ENCODE peak calls at places on chromosome 7, in four cellular contexts. I is H1, G is GM12878, K is SK-N-SH. N is an unnamed sample.

GRCh38 chr7:33722383-33723096 is 182.8 kb upstream of the BMPER start:
- DNase-seq in I (no peak), K (peak), G (no peak), N (no peak)

GRCh38 chr7:105219771-105220160 is 169.0 kb downstream of the SRPK2 start:
- DNase-seq in I (no peak), G (no peak), K (no peak), N (no peak)

GRCh38 chr7:136134503-136134902 is 157.3 kb upstream of the MTPN start:
- DNase-seq in I (no peak), K (no peak), G (no peak), N (no peak)

GRCh38 chr7:142880886-142881505 is 4.5 kb downstream of the TRPV6 start:
- DNase-seq in G (no peak), K (peak), I (peak), N (peak)

GRCh38 chr7:135368416-135369186 is 135.0 kb downstream of the STRA8 start:
- DNase-seq in K (no peak), I (no peak), G (no peak), N (no peak)

GRCh38 chr7:23261843-23262452 is 15.4 kb downstream of the GPNMB start:
- DNase-seq in G (no peak), I (peak), K (peak), N (peak)

GRCh38 chr7:68955656-68956055 is 642.6 kb upstream of the AUTS2 start:
- DNase-seq in K (no peak), I (no peak), G (no peak), N (no peak)

GRCh38 chr7:134899729-134900128 is 86.6 kb upstream of the AGBL3 start:
- DNase-seq in K (no peak), G (no peak), I (no peak), N (no peak)

GRCh38 chr7:135930565-135931423 is 46.4 kb downstream of the MTPN start:
- DNase-seq in I (no peak), G (no peak), K (peak), N (no peak)

DNA sequence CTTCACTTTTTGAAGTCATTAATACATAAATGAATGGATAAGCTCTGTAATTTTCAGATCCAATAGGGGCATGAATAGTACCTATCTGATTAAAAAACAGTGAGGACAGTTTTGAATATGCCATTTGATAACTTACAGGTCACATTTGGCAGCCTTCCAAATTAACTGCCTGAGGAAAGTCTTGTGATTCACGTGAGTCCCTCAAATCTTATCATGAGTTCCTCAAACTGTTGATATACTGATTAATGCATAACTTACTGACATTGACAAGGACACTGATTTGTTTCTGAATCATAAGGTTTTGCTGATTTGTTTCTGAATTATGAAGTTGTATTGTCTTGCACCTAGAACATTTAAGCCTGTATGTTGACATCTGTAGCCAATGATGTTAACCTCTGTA is 55.1 kb downstream of the ANKMY2 start:
- DNase-seq in I (no peak), G (no peak), K (no peak), N (no peak)
- TF ChIP-seq NRF1 in I (no peak), G (no peak), K (no peak), N (no peak)

GRCh38 chr7:55348502-55348901 is 16.6 kb upstream of the LANCL2 start:
- DNase-seq in I (no peak), G (no peak), K (no peak), N (no peak)
- TF ChIP-seq GABPA in I (no peak), G (no peak), K (no peak), N (no peak)

DNA sequence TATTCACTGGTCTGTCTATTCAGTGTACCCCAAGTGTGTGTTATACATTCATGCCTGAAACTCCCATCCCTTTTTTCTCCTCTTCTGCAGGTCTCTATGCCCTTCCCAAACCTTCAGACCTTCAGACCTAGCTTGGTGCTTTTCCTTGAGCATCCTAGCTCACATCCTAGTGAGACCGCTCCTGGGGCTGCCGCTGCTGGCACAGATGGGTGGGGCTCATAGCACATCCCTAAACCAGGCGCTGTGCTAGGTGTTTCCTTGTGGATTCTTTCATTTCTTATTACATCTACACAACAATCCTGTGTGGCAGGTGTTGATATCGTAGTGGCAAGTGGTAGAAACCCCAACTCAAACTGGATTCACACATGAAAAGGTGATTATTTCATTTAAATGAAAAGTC is 43.2 kb downstream of the PRR15 start:
- DNase-seq in K (no peak), I (no peak), G (no peak), N (no peak)
- TF ChIP-seq NRF1 in K (no peak), I (no peak), G (no peak), N (no peak)

DNA sequence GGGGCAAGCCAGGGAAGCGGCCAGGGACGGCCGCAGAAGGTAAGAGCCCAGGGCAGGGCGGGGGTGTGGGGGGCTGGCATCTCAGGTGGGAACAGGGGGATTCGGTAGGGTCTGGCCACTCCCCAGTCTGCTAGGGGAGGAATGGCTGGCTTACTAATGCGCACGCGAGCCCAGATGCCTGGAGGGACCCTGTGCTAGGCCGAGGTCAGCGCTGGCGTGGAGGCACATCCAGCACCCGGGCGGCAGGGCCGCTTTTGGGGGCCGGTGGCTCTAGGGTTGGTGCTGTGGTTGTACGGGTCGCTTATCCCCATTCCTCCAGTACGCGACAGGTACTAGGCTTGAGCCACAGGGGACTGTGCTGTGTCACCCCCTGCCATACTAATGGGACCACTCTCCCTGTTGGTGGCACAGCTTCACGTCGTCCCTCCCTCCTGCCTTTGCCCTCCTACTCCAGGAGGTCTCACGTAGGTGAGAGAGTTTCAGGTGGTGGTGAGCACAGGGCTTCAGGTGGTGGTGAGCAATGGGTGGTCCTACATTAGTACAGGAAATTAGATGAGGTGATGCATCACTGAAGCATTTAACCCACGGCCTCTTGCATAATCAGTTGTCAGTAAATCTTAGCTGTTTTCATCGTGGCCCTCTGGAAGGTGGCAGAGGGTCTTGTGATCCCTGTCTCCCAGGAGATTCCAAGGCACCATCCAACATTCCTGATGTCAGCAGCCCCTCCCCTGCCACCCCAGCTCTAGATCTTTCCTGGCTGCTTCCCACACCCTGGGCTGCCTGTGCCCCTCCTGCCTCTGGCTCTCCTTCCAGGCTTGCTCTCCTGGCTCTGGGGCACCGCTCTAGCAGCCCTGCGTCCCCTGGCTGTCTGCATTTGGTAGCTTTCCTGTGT is 981 bp downstream of the AEBP1 start:
- DNase-seq in I (peak), K (peak), G (no peak), N (no peak)
- TF ChIP-seq GABPA in I (no peak), K (no peak), G (no peak), N (no peak)

GRCh38 chr7:100837099-100837836 is 9.9 kb upstream of the EPHB4 start:
- DNase-seq in K (peak), G (peak), I (peak), N (peak)

GRCh38 chr7:100836812-100837098 is 9.4 kb upstream of the EPHB4 start:
- DNase-seq in K (no peak), I (no peak), G (no peak), N (no peak)

GRCh38 chr7:100839361-100839760 is 12.0 kb upstream of the EPHB4 start:
- DNase-seq in I (no peak), G (no peak), K (no peak), N (no peak)

GRCh38 chr7:100832281-100832633 is 4.9 kb upstream of the EPHB4 start:
- DNase-seq in I (no peak), G (no peak), K (no peak), N (no peak)

DNA sequence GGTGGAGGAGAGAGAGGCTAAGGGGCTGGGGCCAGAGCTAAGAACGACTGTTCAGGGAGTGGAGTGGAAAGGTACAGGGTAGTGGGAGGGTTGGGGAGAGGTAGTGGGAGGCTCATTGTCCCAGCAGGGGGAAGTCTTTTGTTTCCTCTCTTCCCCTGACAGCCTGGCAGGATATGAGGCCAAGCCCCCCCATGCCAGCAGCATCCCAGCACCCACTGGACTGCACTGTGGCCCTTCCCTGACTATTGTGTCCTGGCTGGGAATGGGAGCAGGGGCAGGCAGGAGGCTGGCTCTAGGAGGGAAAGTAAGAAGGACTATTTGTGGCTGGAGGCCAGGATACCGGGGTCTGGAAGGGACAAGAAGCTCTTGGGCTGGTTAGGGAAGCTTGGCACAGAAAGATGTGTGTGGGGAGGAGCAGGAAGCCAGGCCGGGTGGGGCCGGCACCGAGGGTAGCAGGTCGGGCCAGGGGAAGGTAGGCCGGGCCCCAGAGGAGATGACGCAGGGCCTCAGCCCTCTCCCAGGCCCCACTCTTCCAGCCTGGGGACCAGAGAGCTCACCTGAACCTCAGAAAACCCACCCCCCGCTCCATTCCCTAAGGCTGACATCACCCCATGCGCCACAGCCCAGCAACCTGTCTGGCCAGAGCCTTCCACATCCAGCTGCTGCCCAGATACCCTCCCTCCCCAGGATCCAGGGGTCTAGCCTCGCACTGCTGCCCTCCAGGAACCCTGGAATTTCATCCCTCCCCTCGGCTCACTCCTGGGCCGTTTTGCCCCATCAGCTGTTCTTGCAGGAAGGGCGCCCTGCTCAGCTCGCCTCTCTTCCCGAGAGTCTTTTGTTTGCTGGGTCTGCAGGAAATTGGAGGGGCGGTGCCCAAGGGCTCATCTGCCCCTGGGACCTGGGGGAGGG is 8.8 kb upstream of the EPHB4 start:
- DNase-seq in G (no peak), K (peak), I (peak), N (no peak)
- TF ChIP-seq NRF1 in G (no peak), K (no peak), I (no peak), N (no peak)

GRCh38 chr7:92695308-92696261 is 105.4 kb upstream of the FAM133B start:
- DNase-seq in I (peak), G (no peak), K (no peak), N (no peak)
- TF ChIP-seq GABPA in I (no peak), G (no peak), K (no peak), N (no peak)

DNA sequence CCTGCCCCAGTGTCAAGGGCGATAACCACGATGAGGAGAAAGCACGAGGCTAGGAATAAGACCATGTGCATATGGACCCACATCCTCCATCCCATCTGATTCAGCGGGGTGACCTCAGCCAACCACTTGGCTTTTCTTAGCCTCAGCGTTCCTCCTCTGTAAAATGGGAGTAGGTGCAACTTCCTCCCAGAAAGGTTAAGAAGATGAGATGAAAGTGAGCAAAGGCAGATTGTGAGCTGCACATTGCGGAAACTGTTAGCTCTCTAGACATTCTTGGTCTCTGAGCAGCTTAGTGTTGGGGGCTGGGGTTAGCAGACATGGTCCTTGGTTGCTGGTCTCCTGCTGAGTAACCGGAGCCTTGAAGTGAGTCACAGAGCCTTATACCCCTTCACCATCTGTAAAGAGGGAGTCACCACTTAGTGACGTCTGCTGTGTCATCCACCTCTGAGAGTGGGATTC is 497.3 kb upstream of the GALNT17 start:
- DNase-seq in I (no peak), K (no peak), G (no peak), N (peak)
- TF ChIP-seq NRF1 in I (no peak), K (no peak), G (no peak), N (no peak)

DNA sequence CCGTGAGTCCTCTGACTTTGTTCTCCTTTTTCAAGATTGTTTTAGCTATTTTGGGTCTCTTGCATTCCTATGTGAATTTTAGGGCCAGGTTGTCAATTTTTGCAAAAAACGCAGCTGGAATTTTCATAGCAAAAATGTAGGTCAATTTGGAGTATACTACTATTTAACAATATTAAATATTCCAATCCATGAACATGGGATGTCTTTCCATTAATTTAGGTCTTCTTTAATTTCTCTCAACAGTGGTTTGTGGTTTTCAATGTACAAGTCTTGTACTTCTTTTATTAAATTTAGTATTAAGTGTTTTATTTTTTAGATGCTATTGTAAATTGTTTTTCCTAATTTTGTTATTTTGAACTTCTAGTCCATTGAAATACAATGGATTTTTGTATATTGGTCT is 9.9 kb downstream of the CAMK2B start:
- DNase-seq in I (no peak), K (no peak), G (no peak), N (no peak)
- TF ChIP-seq GABPA in I (no peak), K (no peak), G (no peak), N (no peak)

DNA sequence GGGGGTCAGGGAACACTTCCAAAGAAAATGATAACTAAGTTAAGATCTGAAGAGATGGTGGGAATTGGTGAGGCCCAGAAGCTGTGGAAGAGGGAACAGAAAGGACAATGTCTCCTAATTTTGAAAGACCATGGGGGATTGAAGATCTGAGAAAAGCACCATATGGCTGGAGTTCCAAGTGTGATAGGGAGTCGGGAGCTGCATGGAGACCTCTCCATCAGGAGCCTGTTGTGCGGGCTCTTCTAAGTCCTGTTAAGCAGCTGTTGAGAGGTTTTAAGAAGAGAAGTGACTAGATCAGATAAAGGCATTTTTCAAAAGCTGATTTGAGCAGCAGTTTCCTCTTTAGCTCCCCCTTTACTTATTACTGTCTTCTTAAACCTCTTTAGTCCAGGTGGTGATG is 254.4 kb downstream of the CDK14 start:
- DNase-seq in G (no peak), K (no peak), I (no peak), N (no peak)
- TF ChIP-seq NRF1 in G (no peak), K (no peak), I (no peak), N (no peak)

DNA sequence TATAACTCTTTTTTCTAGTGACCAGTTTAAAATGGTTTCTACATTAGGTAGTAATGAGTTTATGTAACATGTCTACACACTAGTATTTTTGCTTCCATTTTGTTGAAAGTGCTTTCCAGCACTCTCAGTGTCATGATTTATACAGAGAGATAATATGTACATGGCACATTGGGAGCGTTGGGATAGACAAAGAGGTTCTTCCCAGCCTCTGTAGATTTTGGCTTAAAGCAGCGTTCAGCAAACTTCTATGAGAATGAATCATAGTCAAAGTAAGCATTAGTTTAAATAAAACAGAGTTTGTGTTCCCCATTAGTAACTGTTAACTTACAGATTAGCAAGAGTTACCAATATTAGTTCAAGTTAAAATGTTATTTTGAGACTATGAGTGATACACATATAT is 43.9 kb downstream of the SEPTIN14 start:
- DNase-seq in I (no peak), G (no peak), K (no peak), N (no peak)
- TF ChIP-seq GABPA in I (no peak), G (no peak), K (no peak), N (no peak)

N was measured in K562.